ENCODE peak calls at places on chromosome 12, in four cellular contexts. F is foreskin keratinocyte, G is tibial artery, Y is heart right ventricle. K is an unnamed sample.

GRCh38 chr12:104736307-104736706 is 221.8 kb downstream of the SLC41A2 start:
- DNase-seq in F (no peak), G (no peak), Y (no peak), K (no peak)

GRCh38 chr12:53065975-53066593 is 13.1 kb downstream of the SPRYD3 start:
- DNase-seq in F (no peak), G (peak; percentile 80), Y (peak; percentile 86), K (no peak)

GRCh38 chr12:106712768-106713167 is 61.7 kb upstream of the RIC8B start:
- DNase-seq in F (no peak), G (no peak), Y (no peak), K (no peak)

GRCh38 chr12:96347130-96347699 is 53.0 kb downstream of the CDK17 start:
- DNase-seq in F (no peak), G (no peak), Y (peak; percentile 11), K (no peak)

GRCh38 chr12:6754406-6754805 is 1.5 kb upstream of the MLF2 start:
- DNase-seq in F (no peak), G (no peak), Y (no peak), K (no peak)

GRCh38 chr12:121838096-121838495 is 20.6 kb downstream of the HPD start:
- DNase-seq in F (no peak), G (no peak), Y (no peak), K (no peak)

GRCh38 chr12:77940011-77940423 is 109.3 kb downstream of the NAV3 start:
- DNase-seq in F (peak; percentile 92), G (no peak), Y (no peak), K (peak; percentile 88)

GRCh38 chr12:77591959-77592358 is 238.7 kb upstream of the NAV3 start:
- DNase-seq in F (no peak), G (no peak), Y (no peak), K (no peak)

GRCh38 chr12:52372216-52373154 is 5.2 kb upstream of the KRT85 start:
- DNase-seq in F (peak; percentile 75), G (peak; percentile 80), Y (peak; percentile 81), K (peak; percentile 54)

GRCh38 chr12:116421785-116422538 is 137.2 kb upstream of the MAP1LC3B2 start:
- DNase-seq in F (no peak), G (no peak), Y (no peak), K (no peak)

GRCh38 chr12:2172040-2172439 is 119.3 kb downstream of the CACNA1C start:
- DNase-seq in F (no peak), G (no peak), Y (no peak), K (no peak)

GRCh38 chr12:77686760-77687159 is 143.9 kb upstream of the NAV3 start:
- DNase-seq in F (no peak), G (no peak), Y (no peak), K (no peak)

GRCh38 chr12:71216725-71217579 is 59.2 kb upstream of the TSPAN8 start:
- DNase-seq in F (peak; percentile 39), G (no peak), Y (no peak), K (no peak)

GRCh38 chr12:112924986-112925385 is 13.3 kb upstream of the OAS3 start:
- DNase-seq in F (no peak), G (no peak), Y (no peak), K (no peak)

GRCh38 chr12:57622293-57623245 is 10.4 kb downstream of the B4GALNT1 start:
- DNase-seq in F (no peak), G (no peak), Y (no peak), K (no peak)

GRCh38 chr12:122090759-122091535 is 12.4 kb downstream of the MLXIP start:
- DNase-seq in F (no peak), G (peak; percentile 67), Y (no peak), K (no peak)

GRCh38 chr12:122793685-122794106 is 19.3 kb downstream of the CCDC62 start:
- DNase-seq in F (peak; percentile 40), G (no peak), Y (no peak), K (no peak)

GRCh38 chr12:119627686-119628085 is 34.1 kb downstream of the TMEM233 start:
- DNase-seq in F (no peak), G (no peak), Y (no peak), K (no peak)

GRCh38 chr12:111838353-111838752 is 3.7 kb upstream of the MAPKAPK5 start:
- DNase-seq in F (no peak), G (no peak), Y (no peak), K (no peak)

GRCh38 chr12:7645395-7646177 is 20.1 kb downstream of the APOBEC1 start:
- DNase-seq in F (no peak), G (peak; percentile 39), Y (no peak), K (no peak)

GRCh38 chr12:86551146-86551571 is 295.0 kb upstream of the MGAT4C start:
- DNase-seq in F (no peak), G (peak; percentile 88), Y (no peak), K (no peak)

GRCh38 chr12:122836027-122836921 is 1.0 kb downstream of the HIP1R start:
- DNase-seq in F (no peak), G (no peak), Y (no peak), K (no peak)

GRCh38 chr12:6653987-6654386 is 6.8 kb upstream of the ACRBP start:
- DNase-seq in F (no peak), G (no peak), Y (no peak), K (no peak)

GRCh38 chr12:93786669-93787397 is 109.7 kb downstream of the CRADD start:
- DNase-seq in F (peak; percentile 82), G (no peak), Y (no peak), K (no peak)

GRCh38 chr12:32893458-32893857 is 3.1 kb downstream of the PKP2 start:
- DNase-seq in F (no peak), G (no peak), Y (no peak), K (no peak)

GRCh38 chr12:121811434-121812319 is 7.9 kb downstream of the SETD1B start:
- DNase-seq in F (peak; percentile 32), G (no peak), Y (peak; percentile 67), K (no peak)

GRCh38 chr12:90301095-90301494 is 592.5 kb upstream of the ATP2B1 start:
- DNase-seq in F (no peak), G (no peak), Y (no peak), K (no peak)

GRCh38 chr12:6324936-6325750 is 14.7 kb downstream of the PLEKHG6 start:
- DNase-seq in F (no peak), G (no peak), Y (no peak), K (no peak)

GRCh38 chr12:93664573-93665138 is 12.5 kb upstream of the CRADD start:
- DNase-seq in F (peak; percentile 54), G (no peak), Y (no peak), K (no peak)

GRCh38 chr12:80943345-80943744 is 5.6 kb upstream of the LIN7A start:
- DNase-seq in F (no peak), G (no peak), Y (no peak), K (no peak)

GRCh38 chr12:19039515-19039914 is 90.0 kb upstream of the PLEKHA5 start:
- DNase-seq in F (no peak), G (no peak), Y (no peak), K (no peak)

GRCh38 chr12:51661199-51661598 is 70.2 kb downstream of the SCN8A start:
- DNase-seq in F (no peak), G (no peak), Y (no peak), K (no peak)

GRCh38 chr12:124021025-124021406 is 48.0 kb downstream of the ZNF664 start:
- DNase-seq in F (no peak), G (no peak), Y (no peak), K (no peak)

GRCh38 chr12:102062419-102062806 is 622 bp upstream of the WASHC3 start:
- DNase-seq in F (no peak), G (no peak), Y (no peak), K (no peak)

GRCh38 chr12:102059343-102059742 is 2.4 kb downstream of the WASHC3 start:
- DNase-seq in F (peak; percentile 4), G (no peak), Y (no peak), K (no peak)

GRCh38 chr12:102063066-102063465 is 1.3 kb upstream of the WASHC3 start:
- DNase-seq in F (no peak), G (no peak), Y (no peak), K (no peak)

GRCh38 chr12:102061096-102061555 is 665 bp downstream of the WASHC3 start:
- DNase-seq in F (peak; percentile 30), G (no peak), Y (no peak), K (no peak)

DNA sequence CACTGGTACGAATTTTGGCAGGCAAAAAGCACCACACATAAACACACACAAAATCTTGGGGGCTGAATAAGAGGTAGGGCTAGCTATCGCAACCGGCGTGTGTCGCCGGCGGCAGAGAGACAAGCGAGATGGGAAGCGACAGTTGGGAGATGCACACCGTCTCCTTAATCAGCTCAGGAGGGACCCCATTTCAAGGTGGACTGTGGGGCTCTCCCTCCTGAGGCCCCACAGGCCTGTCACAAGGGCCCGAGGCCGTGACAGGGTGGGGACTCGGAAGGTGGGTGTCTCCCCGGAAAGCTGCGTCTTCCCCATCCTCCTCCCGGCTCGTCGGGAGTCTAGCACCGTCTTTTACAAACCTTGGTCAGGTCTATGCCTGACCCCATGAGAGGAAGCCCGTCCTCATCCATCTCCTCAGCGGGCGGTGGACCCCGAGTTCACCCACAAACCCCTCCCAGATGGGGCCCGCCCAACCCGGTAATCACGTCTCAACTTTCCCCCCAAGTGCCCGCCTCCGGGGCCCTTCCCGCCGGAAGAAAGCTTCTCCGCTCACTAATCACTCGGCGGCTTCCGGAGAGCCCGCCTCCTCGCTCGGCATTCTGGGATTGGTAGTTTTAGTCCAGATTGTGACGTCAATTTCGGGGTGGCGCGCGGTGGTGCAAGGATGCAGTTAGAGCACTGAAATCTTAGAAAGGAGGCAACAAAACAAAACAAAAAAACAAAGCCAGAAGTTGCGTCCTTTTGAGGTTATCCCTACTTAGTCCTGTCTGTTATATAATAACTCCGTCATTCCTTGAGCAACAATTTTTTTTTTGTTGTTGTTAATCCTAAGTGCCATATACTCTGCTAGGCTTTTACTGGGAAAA is at the start of gene WASHC3:
- DNase-seq in F (peak; percentile 80), G (peak; percentile 97), Y (peak; percentile 96), K (peak; percentile 39)
- TF ChIP-seq CTCF in F (peak; percentile 3), G (peak; percentile 6), Y (no peak), K (no peak)

GRCh38 chr12:63779498-63780481 is at the start of gene RXYLT1:
- DNase-seq in F (peak; percentile 81), G (peak; percentile 67), Y (peak; percentile 87), K (no peak)
- TF ChIP-seq CTCF in F (no peak), G (no peak), Y (no peak), K (no peak)

DNA sequence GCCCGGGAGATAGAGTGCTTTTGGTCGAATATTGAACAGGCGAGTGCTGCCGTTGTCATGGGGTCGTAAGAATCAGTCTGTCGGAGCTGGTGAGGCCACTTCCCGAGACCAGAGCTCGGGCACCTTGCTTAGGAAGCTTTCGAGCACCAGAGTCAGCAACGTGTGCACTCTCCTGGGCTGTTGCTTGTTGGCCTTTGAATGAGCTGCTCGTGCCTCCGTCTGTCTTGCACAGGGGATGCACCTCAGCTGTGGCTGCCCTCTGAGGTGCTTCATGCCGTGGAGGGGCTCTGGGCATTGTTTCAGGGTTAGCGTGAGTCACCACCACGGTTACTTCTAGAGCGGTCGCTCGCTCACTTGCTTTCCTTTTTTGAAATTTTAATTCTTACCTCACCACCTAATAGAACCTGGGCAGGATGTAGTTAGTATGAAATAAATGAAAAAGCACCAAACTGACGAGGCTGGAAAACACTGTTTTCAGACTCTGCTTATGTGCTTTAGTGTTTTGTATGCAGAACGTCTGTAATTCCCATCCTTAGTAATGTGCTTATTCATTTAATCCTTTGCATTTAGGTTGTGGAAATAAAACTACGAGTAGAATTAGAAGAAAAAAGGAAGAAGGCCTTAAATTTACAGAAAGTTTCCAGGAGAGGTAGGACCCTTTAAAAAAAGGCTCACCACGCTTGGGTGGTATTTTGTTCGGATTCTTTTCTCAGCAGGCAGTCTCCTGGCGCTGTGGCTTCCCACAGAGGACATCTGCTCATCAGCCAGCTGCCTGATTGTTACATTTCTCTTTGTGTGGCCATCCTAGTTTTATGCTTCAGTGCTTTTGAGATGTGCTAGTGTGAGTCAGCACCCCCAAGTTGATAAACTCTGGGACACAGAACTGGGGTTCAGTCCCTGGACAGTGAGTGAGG is 40.6 kb downstream of the EP400 start:
- DNase-seq in F (no peak), G (no peak), Y (no peak), K (no peak)
- TF ChIP-seq CTCF in F (no peak), G (no peak), Y (no peak), K (no peak)

GRCh38 chr12:48965447-48965846 is 6.1 kb downstream of the WNT10B start:
- DNase-seq in F (no peak), G (no peak), Y (no peak), K (no peak)
- TF ChIP-seq CTCF in F (peak; percentile 62), G (no peak), Y (peak; percentile 26), K (peak; percentile 62)

K was measured in epithelial cell of proximal tubule.